ENCODE peak calls at places on chromosomes 2 and 18, in four cellular contexts. V is hepatocyte, M is MCF 10A, H is RWPE1. E is an unnamed sample.

GRCh38 chr18:12776821-12777471 is 74.1 kb downstream of the PSMG2 start:
- DNase-seq in M (no peak), H (no peak), V (no peak), E (no peak)

GRCh38 chr2:207778298-207778882 is 8.7 kb upstream of the FZD5 start:
- DNase-seq in H (no peak), M (no peak), V (no peak), E (no peak)

GRCh38 chr2:226079677-226080076 is 680.2 kb downstream of the NYAP2 start:
- DNase-seq in V (no peak), M (no peak), H (peak), E (no peak)

GRCh38 chr2:211132586-211132985 is 576.2 kb downstream of the CPS1 start:
- DNase-seq in M (no peak), H (peak), V (no peak), E (no peak)

GRCh38 chr2:170258382-170258781 is 80.4 kb downstream of the MYO3B start:
- DNase-seq in M (peak), H (no peak), V (no peak), E (no peak)

GRCh38 chr2:38554973-38555595 is 47.6 kb downstream of the HNRNPLL start:
- DNase-seq in V (no peak), H (no peak), M (peak), E (no peak)

GRCh38 chr18:69895081-69896047 is 52.3 kb downstream of the CD226 start:
- DNase-seq in V (no peak), M (no peak), H (no peak), E (no peak)

GRCh38 chr18:12049983-12050811 is 43.4 kb upstream of the ANKRD62 start:
- DNase-seq in M (no peak), V (no peak), H (no peak), E (no peak)

GRCh38 chr2:26184555-26185303 is 11.8 kb downstream of the GAREM2 start:
- DNase-seq in M (no peak), V (peak), H (peak), E (peak)

GRCh38 chr2:144570566-144570965 is 50.6 kb upstream of the ZEB2 start:
- DNase-seq in M (no peak), H (no peak), V (no peak), E (no peak)

GRCh38 chr2:20373241-20373640 is 22.6 kb upstream of the PUM2 start:
- DNase-seq in H (no peak), V (no peak), M (no peak), E (no peak)

GRCh38 chr2:23777857-23778256 is 149.1 kb downstream of the ATAD2B start:
- DNase-seq in V (no peak), M (no peak), H (no peak), E (no peak)

GRCh38 chr2:226739508-226740030 is 60.1 kb downstream of the IRS1 start:
- DNase-seq in V (no peak), H (no peak), M (no peak), E (no peak)

GRCh38 chr2:152446213-152446612 is 111.2 kb downstream of the FMNL2 start:
- DNase-seq in M (peak), V (no peak), H (no peak), E (no peak)

GRCh38 chr18:2223859-2224258 is 347.4 kb downstream of the METTL4 start:
- DNase-seq in H (peak), V (peak), M (peak), E (peak)
- TF ChIP-seq CTCF in H (peak), V (peak), M (peak), E (peak)

GRCh38 chr2:160293401-160293911 is 93.4 kb upstream of the ITGB6 start:
- DNase-seq in V (peak), H (peak), M (peak), E (no peak)

GRCh38 chr2:160290590-160290989 is 90.5 kb upstream of the ITGB6 start:
- DNase-seq in V (no peak), H (no peak), M (no peak), E (no peak)

GRCh38 chr2:160292225-160292624 is 92.2 kb upstream of the ITGB6 start:
- DNase-seq in V (no peak), M (no peak), H (no peak), E (no peak)

GRCh38 chr2:160289803-160290202 is 89.7 kb upstream of the ITGB6 start:
- DNase-seq in H (no peak), V (no peak), M (no peak), E (no peak)

DNA sequence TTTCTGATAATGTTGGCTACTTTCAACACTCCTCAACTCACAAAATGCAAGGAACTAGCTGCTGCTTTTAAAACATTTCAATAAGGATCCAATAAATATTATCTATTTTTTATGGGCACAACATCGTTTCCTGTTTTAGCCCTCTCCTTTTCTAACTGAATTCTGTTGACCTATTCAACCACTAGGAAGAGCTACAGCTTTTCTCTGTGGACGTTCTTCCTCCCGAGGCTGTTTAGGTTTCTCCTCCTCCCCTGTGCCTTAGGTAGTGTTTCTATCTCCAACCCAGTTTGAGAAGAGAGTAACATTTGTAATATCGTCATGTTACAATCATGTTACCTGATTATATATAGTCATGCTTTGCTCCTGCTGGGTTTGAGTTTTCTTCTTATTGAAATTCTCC is 91.3 kb upstream of the ITGB6 start:
- DNase-seq in V (no peak), H (no peak), M (no peak), E (no peak)
- TF ChIP-seq CTCF in V (peak), H (no peak), M (no peak), E (no peak)

GRCh38 chr2:215137741-215138340 is 585 bp downstream of the ABCA12 start:
- DNase-seq in V (no peak), M (peak), H (peak), E (no peak)
- TF ChIP-seq CTCF in V (no peak), M (no peak), H (no peak), E (no peak)

DNA sequence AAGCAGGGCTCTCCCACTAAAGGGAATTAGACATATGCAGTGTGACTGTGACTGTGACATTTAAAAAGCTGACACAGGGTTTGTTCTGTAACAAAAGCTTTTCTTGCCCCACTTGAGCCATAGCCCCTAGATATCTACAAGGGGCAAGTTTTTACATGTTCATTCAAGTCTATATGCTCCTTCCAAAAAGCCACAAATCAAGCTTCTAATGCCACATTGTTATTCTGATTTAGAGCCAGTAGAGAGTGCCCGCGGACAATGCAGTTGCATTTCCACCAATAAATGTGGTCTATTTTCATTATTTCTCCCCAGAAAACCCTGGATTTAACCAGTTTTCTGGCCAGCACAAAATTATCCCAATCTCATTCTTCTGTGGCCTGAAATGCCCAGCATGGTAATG is 9.9 kb downstream of the ARHGAP25 start:
- DNase-seq in H (peak), M (peak), V (no peak), E (no peak)
- TF ChIP-seq CTCF in H (peak), M (peak), V (peak), E (no peak)

DNA sequence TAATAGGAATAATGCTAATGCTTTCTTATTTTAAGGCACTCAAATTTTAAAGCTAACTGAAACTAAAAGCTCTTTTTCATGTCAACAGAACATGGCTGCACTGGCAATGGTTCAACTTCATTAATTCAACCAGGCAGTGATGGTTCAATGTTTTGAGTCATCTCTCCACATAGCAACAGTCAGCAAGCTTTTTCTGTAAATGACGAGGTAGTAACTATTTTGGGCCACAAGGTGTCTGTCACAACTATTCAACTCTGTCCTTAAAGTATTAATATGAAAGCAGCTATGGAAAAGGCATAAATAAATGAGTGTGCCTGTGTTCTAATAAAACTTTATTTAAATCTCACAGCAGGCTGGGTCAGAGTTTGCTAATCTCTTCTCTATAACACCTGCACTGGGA is 1425.6 kb upstream of the PIK3C3 start:
- DNase-seq in V (no peak), M (peak), H (no peak), E (no peak)
- TF ChIP-seq CTCF in V (peak), M (peak), H (no peak), E (no peak)

GRCh38 chr18:75544496-75544895 is 117.0 kb upstream of the SMIM21 start:
- DNase-seq in V (no peak), M (peak), H (peak), E (no peak)

GRCh38 chr18:75548353-75548752 is 120.8 kb upstream of the SMIM21 start:
- DNase-seq in V (peak), M (peak), H (no peak), E (peak)

GRCh38 chr18:75545189-75545588 is 117.7 kb upstream of the SMIM21 start:
- DNase-seq in M (no peak), V (no peak), H (no peak), E (no peak)

GRCh38 chr18:75544051-75544481 is 116.6 kb upstream of the SMIM21 start:
- DNase-seq in H (no peak), V (no peak), M (no peak), E (no peak)

GRCh38 chr18:75546964-75547363 is 119.5 kb upstream of the SMIM21 start:
- DNase-seq in M (no peak), V (no peak), H (no peak), E (no peak)
- TF ChIP-seq CTCF in M (no peak), V (no peak), H (no peak), E (no peak)